ENCODE peak calls at places on chromosomes 11 and 22, in four cellular contexts. T is iris pigment epithelial cell; E is activated CD8-positive, alpha-beta T cell treated with anti-CD3 and anti-CD28 coated beads for 36 hours; O is activated naive CD4-positive, alpha-beta T cell treated with anti-CD3 and anti-CD28 coated beads, Interleukin-2, amount 50 U/mL, for 16 hours. H is an unnamed sample.

GRCh38 chr11:74822187-74822586 is 73.5 kb downstream of the RNF169 start:
- DNase-seq in T (peak), E (no peak), O (no peak), H (no peak)

GRCh38 chr11:15724611-15725010 is 609.9 kb downstream of the INSC start:
- DNase-seq in T (no peak), O (no peak), E (no peak), H (no peak)

GRCh38 chr22:48276933-48277867 is 1514.8 kb downstream of the TBC1D22A start:
- DNase-seq in T (no peak), E (no peak), O (no peak), H (no peak)

GRCh38 chr22:22955866-22956535 is 68.4 kb downstream of the IGLL5 start:
- DNase-seq in O (peak), E (peak), T (peak), H (peak)

GRCh38 chr11:110907629-110908028 is 195.4 kb upstream of the ARHGAP20 start:
- DNase-seq in T (peak), O (no peak), E (peak), H (no peak)

GRCh38 chr11:75500742-75501141 is 25.0 kb downstream of the GDPD5 start:
- DNase-seq in T (no peak), E (no peak), O (no peak), H (no peak)

GRCh38 chr11:19551454-19551853 is 161.2 kb upstream of the NAV2 start:
- DNase-seq in E (no peak), T (no peak), O (no peak), H (no peak)

GRCh38 chr22:48753752-48754517 is 1073.7 kb downstream of the BRD1 start:
- DNase-seq in T (no peak), E (no peak), O (no peak), H (no peak)

GRCh38 chr22:49724893-49725489 is 102.7 kb downstream of the BRD1 start:
- DNase-seq in T (peak), E (peak), O (peak), H (peak)

GRCh38 chr11:110317516-110317932 is 21.1 kb upstream of the RDX start:
- DNase-seq in E (no peak), T (peak), O (no peak), H (no peak)

GRCh38 chr22:20026204-20026908 is 5.4 kb downstream of the TANGO2 start:
- DNase-seq in O (no peak), E (no peak), T (no peak), H (no peak)

GRCh38 chr22:30615543-30615954 is 8.6 kb downstream of the TCN2 start:
- DNase-seq in O (no peak), E (no peak), T (no peak), H (no peak)

GRCh38 chr11:69956669-69957190 is 121.4 kb upstream of the ANO1 start:
- DNase-seq in E (no peak), O (no peak), T (no peak), H (no peak)

GRCh38 chr22:36445158-36445668 is 36.2 kb downstream of the TXN2 start:
- DNase-seq in O (no peak), E (no peak), T (peak), H (peak)

GRCh38 chr11:108620958-108621772 is 27.6 kb upstream of the EXPH5 start:
- DNase-seq in E (no peak), O (no peak), T (peak), H (peak)

GRCh38 chr22:38314140-38314991 is 2.9 kb downstream of the CSNK1E start:
- DNase-seq in E (peak), T (peak), O (no peak), H (peak)

GRCh38 chr11:113267536-113267935 is 46.8 kb upstream of the TTC12 start:
- DNase-seq in O (no peak), E (no peak), T (no peak), H (no peak)

GRCh38 chr11:289706-290620 is 1.0 kb downstream of the PGGHG start:
- DNase-seq in E (peak), T (no peak), O (no peak), H (no peak)

GRCh38 chr11:96155627-96156378 is 187.2 kb downstream of the MAML2 start:
- DNase-seq in T (peak), E (peak), O (peak), H (no peak)

GRCh38 chr22:45233386-45233785 is 7.3 kb downstream of the KIAA0930 start:
- DNase-seq in T (no peak), O (no peak), E (no peak), H (no peak)

GRCh38 chr22:45645526-45646414 is 25.9 kb upstream of the ATXN10 start:
- DNase-seq in T (peak), O (peak), E (peak), H (peak)

GRCh38 chr22:38258895-38259294 is 13.9 kb downstream of the TMEM184B start:
- DNase-seq in E (no peak), T (peak), O (no peak), H (no peak)

GRCh38 chr11:74559110-74559933 is 33.1 kb upstream of the POLD3 start:
- DNase-seq in E (no peak), O (no peak), T (peak), H (no peak)

GRCh38 chr11:1953489-1954284 is 6.6 kb downstream of the MRPL23 start:
- DNase-seq in O (no peak), T (no peak), E (peak), H (no peak)

GRCh38 chr22:37180531-37181231 is 7.4 kb downstream of the C1QTNF6 start:
- DNase-seq in E (peak), T (no peak), O (no peak), H (no peak)

GRCh38 chr11:86047275-86047991 is 21.5 kb downstream of the PICALM start:
- DNase-seq in O (peak), E (peak), T (peak), H (no peak)

GRCh38 chr11:30774451-30774850 is 188.3 kb upstream of the MPPED2 start:
- DNase-seq in E (no peak), T (no peak), O (no peak), H (no peak)

H was measured in RPMI8226.